ENCODE peak calls at places on chromosome 19, in five cellular contexts. X, Y, C, K and J are unnamed samples.

GRCh38 chr19:406999-407491 is 1.9 kb downstream of the C2CD4C start:
- DNase-seq in K (no peak), C (no peak), Y (no peak), X (no peak), J (no peak)

GRCh38 chr19:2858864-2859263 is 8.3 kb upstream of the ZNF556 start:
- DNase-seq in X (no peak), C (no peak), Y (no peak), K (no peak), J (no peak)

GRCh38 chr19:39160889-39161672 is 35.5 kb downstream of the PAK4 start:
- DNase-seq in C (no peak), Y (no peak), X (peak), K (no peak), J (no peak)

GRCh38 chr19:39810424-39810823 is 23.5 kb downstream of the DYRK1B start:
- DNase-seq in C (no peak), K (no peak), Y (no peak), X (no peak), J (no peak)

GRCh38 chr19:4379383-4380253 is 20.7 kb downstream of the SH3GL1 start:
- DNase-seq in Y (no peak), X (no peak), C (no peak), K (peak), J (peak)

GRCh38 chr19:34963531-34964406 is at the start of gene ZNF792:
- DNase-seq in X (peak), Y (peak), K (no peak), C (peak), J (no peak)

GRCh38 chr19:6639439-6639838 is 30.5 kb downstream of the TNFSF14 start:
- DNase-seq in K (no peak), C (no peak), X (no peak), Y (no peak), J (peak)

GRCh38 chr19:35206379-35206778 is 22.2 kb downstream of the FAM187B start:
- DNase-seq in K (no peak), C (no peak), Y (no peak), X (no peak), J (no peak)

GRCh38 chr19:44512326-44513298 is 12.3 kb upstream of the ZNF180 start:
- DNase-seq in X (peak), Y (no peak), K (peak), C (peak), J (peak)

GRCh38 chr19:47421844-47422395 is 2.6 kb upstream of the MEIS3 start:
- DNase-seq in K (no peak), Y (no peak), X (no peak), C (peak), J (no peak)

GRCh38 chr19:54469496-54469934 is 3.6 kb downstream of the CDC42EP5 start:
- DNase-seq in Y (peak), X (no peak), K (no peak), C (no peak), J (no peak)

GRCh38 chr19:35040826-35041547 is 534 bp upstream of the HPN start:
- DNase-seq in Y (peak), X (peak), K (no peak), C (no peak), J (no peak)

GRCh38 chr19:6587093-6587820 is 3.7 kb downstream of the CD70 start:
- DNase-seq in C (no peak), X (peak), Y (no peak), K (no peak), J (no peak)

GRCh38 chr19:38308006-38308766 is 4.1 kb downstream of the C19orf33 start:
- DNase-seq in K (no peak), Y (no peak), C (no peak), X (no peak), J (no peak)

GRCh38 chr19:41228486-41228885 is 9.5 kb downstream of the AXL start:
- DNase-seq in Y (no peak), K (no peak), C (no peak), X (no peak), J (no peak)

GRCh38 chr19:41225238-41226052 is 6.4 kb downstream of the AXL start:
- DNase-seq in Y (peak), X (peak), K (peak), C (no peak), J (peak)

GRCh38 chr19:41226874-41227390 is 7.9 kb downstream of the AXL start:
- DNase-seq in K (no peak), Y (no peak), C (no peak), X (no peak), J (no peak)

GRCh38 chr19:41224632-41225031 is 5.6 kb downstream of the AXL start:
- DNase-seq in Y (no peak), X (no peak), C (no peak), K (no peak), J (no peak)

DNA sequence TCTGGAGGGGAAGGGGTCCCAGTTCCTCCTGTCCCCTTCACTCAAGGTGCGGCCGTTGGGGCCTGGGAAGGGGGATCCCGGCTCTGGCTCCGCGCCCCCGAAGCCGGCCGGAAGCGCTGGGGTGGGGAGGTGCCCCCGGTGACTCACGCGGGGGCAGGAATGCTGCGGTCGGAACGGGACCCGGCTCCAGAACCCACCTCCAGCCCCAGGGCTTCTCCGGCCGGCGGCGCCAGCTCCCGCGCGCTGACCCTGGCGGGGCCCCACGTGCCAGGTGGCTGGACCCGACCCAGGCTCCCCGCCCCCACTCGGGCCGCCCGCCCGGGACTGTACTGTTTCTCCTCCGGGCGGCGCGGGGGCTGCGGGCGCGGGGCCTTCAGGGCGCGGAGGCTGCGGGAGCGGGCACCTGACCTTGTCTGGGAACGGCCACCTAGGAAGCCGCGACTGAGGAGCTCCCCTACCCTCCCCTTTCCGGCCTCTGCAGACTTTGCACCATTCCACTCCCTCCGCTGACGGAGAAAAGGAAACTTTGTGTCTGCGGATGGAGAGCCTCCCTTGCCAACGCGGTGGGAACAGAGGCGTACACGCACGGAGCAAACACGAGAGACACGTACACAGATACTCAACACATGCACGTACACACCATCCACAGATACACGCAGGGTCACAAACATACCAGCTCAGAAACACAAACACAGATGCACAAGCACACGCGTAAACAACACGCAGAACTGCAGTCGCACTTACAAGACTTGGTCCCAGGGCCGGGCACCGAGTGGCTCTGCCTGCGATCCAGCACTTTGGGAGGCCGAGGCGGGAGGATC is 7.2 kb downstream of the AXL start:
- DNase-seq in X (peak), Y (peak), C (peak), K (no peak), J (no peak)
- H3K4me3 ChIP-seq in X (peak), Y (peak), C (peak), K (peak), J (peak)

DNA sequence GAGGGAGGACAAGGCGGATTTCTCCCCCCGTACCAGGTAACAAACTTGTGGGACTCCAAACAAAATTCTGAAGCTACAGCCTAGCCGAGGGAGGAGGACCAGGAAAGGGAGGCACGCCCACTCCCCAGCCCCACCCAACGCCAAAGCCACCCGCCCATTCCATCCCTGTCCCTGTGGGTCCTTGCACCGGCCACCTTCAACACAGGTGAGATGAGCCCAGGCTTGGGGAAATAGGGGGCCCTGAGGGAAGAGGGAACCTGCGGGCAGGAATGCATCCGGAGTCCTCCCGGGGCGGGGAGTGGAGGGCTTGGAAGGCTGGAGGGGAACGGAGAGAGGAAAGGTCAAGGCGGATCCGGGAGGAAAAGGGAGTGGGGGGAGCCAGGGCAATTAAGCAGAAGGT is at the start of gene BEST2:
- DNase-seq in X (no peak), K (no peak), Y (no peak), C (no peak), J (no peak)
- H3K4me3 ChIP-seq in X (no peak), K (no peak), Y (no peak), C (no peak), J (no peak)

DNA sequence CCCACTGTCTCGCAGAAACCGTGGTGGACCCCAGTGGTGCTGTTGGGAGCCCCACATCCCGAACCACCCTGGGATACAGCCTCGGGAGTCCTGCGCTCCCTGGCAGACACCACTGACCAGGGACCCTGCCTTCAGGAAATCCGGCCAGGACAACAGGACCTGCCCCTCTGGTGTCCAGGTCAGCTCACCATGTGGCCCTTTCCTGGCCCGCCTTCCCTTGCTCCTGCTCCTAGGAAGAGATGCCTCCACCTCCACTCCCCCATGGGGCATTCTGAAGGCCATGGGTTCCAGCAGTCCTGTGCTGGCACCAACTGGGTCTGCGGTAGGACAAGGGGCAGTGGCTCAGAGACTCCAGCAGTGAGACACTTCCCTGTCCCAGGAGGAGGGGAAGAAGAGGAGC is 22.5 kb upstream of the SLC7A10 start:
- DNase-seq in Y (no peak), K (no peak), X (no peak), C (no peak), J (no peak)
- H3K4me3 ChIP-seq in Y (no peak), K (no peak), X (no peak), C (no peak), J (no peak)

DNA sequence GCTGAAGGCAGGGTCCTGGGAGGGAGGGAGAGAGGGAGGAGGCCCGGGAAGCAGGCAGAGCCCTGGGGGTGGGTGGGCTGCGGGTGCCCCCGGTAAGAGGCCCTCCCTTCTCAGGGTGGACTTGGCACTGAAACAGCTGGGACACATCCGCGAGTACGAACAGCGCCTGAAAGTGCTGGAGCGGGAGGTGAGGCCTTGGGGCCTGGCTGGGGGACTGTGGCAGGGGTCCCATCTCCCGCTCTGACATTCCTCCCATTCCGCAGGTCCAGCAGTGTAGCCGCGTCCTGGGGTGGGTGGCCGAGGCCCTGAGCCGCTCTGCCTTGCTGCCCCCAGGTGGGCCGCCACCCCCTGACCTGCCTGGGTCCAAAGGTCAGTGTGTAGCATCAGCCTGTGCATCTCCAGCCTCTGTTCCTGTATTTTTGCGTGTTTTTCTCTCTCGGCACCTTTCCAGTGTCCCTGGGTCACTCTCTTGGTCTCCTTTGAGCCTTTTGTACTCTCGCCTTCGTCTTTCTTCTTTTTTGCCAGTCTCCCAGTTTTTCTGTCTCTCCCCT is 53.4 kb downstream of the TRPM4 start:
- DNase-seq in Y (no peak), K (no peak), X (no peak), C (no peak), J (no peak)
- H3K4me3 ChIP-seq in Y (no peak), K (no peak), X (no peak), C (no peak), J (peak)

DNA sequence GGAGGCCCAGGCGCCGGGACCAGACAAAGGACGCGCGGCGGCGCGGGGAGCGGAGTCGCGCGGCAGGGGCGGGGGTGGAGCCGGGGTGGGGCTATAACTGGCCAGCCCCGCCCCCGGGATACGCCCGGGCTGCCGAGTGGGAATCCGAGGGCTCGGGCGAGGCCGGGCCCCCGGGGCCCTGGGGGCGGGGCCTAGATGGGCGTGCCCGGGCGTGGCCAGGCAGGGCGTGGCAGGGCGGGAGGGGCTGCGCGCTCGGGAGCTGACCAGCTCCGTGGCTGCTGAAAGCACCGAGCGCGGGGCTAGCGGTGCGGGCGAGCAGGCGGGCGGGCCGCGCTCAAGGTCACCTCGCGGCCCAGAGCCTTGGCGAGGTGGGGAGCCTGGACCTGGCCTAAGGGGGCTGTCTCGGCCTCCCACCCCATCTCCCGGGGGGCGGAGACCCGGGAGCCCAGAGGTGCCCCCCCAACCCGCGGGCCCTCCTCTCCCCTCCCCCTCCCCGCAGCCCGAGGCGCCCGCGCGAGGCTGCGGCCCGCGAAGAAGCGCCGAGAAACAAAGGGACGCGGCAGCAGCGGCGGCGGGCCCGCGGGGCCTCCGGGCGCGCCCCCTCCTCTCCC is 1.3 kb downstream of the ELAVL3 start:
- DNase-seq in Y (no peak), C (peak), X (no peak), K (no peak), J (no peak)
- H3K4me3 ChIP-seq in Y (peak), C (peak), X (no peak), K (no peak), J (no peak)

GRCh38 chr19:17863520-17864182 is 3.9 kb downstream of the RPL18A start:
- DNase-seq in X (no peak), C (no peak), Y (no peak), K (no peak), J (no peak)

GRCh38 chr19:17860993-17861360 is 1.3 kb downstream of the RPL18A start:
- DNase-seq in K (no peak), C (no peak), Y (no peak), X (no peak), J (no peak)

GRCh38 chr19:17862711-17863519 is 3.2 kb downstream of the RPL18A start:
- DNase-seq in X (no peak), K (no peak), C (no peak), Y (no peak), J (no peak)

GRCh38 chr19:17860331-17860992 is 752 bp downstream of the RPL18A start:
- DNase-seq in Y (no peak), X (no peak), C (no peak), K (no peak), J (no peak)

GRCh38 chr19:17861542-17862402 is 2.1 kb downstream of the RPL18A start:
- DNase-seq in Y (no peak), K (no peak), C (no peak), X (no peak), J (no peak)
- H3K4me3 ChIP-seq in Y (peak), K (peak), C (peak), X (peak), J (no peak)

GRCh38 chr19:1528596-1529429 is 4.9 kb downstream of the PLK5 start:
- DNase-seq in X (no peak), Y (no peak), K (no peak), C (no peak), J (no peak)

GRCh38 chr19:1529430-1529816 is 5.5 kb downstream of the PLK5 start:
- DNase-seq in K (no peak), C (no peak), Y (no peak), X (no peak), J (no peak)

GRCh38 chr19:1532003-1532402 is 8.1 kb downstream of the PLK5 start:
- DNase-seq in K (no peak), X (no peak), C (no peak), Y (no peak), J (no peak)

GRCh38 chr19:1533510-1534150 is 9.8 kb downstream of the PLK5 start:
- DNase-seq in C (no peak), X (no peak), K (no peak), Y (no peak), J (no peak)

DNA sequence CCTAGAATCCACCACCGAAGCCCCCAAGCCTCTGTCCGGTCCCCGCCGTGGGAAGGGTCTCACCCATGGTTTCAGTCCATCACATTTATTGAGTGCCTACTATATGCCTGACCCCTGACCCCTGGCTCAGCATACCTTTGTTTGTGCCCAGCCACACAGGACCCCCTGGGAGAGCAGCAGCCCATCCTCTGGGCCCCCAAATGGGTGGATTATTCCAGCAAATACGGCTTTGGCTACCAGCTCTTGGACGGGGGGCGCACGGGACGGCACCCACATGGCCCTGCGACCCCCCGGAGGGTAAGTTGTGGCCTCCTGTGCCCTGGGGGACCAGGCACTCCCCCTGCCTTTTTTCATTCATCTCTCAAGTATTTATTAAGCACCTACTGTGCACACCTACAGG is 7.7 kb downstream of the PLK5 start:
- DNase-seq in Y (no peak), C (no peak), K (no peak), X (no peak), J (no peak)
- H3K4me3 ChIP-seq in Y (no peak), C (no peak), K (no peak), X (no peak), J (no peak)

GRCh38 chr19:18291019-18291524 is 9.7 kb upstream of the JUND start:
- DNase-seq in C (no peak), K (no peak), Y (no peak), X (peak), J (no peak)
- H3K4me3 ChIP-seq in C (no peak), K (no peak), Y (peak), X (peak), J (peak)

DNA sequence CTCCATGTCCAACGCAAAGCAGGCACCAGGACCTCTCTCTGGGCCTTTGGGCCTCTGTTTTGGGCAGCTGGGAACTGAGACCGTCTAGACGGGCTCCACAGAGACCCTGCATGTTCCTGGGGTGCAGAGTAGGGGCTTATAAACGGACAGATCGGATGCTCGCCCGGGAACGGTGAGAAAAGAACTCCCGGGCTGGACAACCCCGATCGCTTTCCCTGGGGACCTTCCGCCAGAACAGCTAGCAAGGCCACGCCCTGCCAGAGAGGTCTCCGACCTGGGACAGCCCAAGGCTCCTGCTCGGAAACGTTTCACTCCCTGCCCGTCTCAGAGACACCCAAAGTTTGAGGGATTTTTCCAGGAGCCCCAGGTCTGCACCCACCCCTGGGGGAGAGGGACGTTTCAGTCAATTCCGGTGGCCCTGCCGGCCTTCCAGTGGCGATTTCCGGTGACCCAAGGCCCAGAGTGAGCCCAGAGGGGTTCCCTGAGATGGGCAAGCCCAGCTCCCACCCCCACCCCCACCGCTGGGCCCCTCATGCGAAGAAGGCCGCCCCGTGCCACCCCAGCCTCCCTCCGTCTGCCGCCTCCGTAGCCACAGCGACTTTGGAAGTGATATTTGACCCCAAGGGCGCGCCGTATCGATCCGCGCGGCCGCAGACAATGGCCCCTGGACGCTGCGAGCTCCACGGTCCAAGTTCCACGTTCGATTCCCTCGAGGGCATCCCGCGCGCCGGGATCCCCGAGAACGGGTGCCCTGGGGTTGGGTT is 1.7 kb downstream of the NR2F6 start:
- DNase-seq in C (peak), K (no peak), X (peak), Y (peak), J (no peak)
- H3K4me3 ChIP-seq in C (peak), K (peak), X (peak), Y (peak), J (peak)